ENCODE peak calls at places on chromosomes 12 and 14, in nine cellular contexts. K is CD8-positive, alpha-beta T cell; S is lower lobe of right lung; Z is upper lobe of right lung; Y is heart right ventricle; A is OCI-LY7; E is neural progenitor cell; Q is CD8-positive, alpha-beta memory T cell; N is mesendoderm. O is an unnamed sample. For H3K36me3, the result is how much of the 10 kb centered on the place peaks cover.

GRCh38 chr14:57390806-57391562 is 598 bp downstream of the NAA30 start:
- DNase-seq in Q (peak), Z (peak), Y (peak), K (peak), A (peak), N (peak), S (peak), E (peak), O (peak)

GRCh38 chr12:12715459-12716150 is 1.6 kb upstream of the CDKN1B start:
- DNase-seq in A (peak), E (no peak), Y (peak), K (peak), S (no peak), N (no peak), Q (no peak), Z (no peak), O (no peak)

GRCh38 chr14:63853831-63854293 is 1.1 kb downstream of the SYNE2 start:
- DNase-seq in K (peak), Q (peak), N (peak), S (peak), Y (peak), E (peak), Z (peak), A (peak), O (peak)

GRCh38 chr12:57451233-57451778 is 3.8 kb upstream of the INHBE start:
- DNase-seq in Z (no peak), Q (no peak), N (no peak), A (no peak), K (no peak), E (no peak), S (no peak), Y (no peak), O (no peak)

GRCh38 chr14:52467515-52468266 is 84.6 kb downstream of the TXNDC16 start:
- DNase-seq in E (no peak), N (no peak), S (no peak), Z (no peak), K (no peak), Q (no peak), Y (no peak), A (no peak), O (no peak)

GRCh38 chr12:50784501-50784900 is 20.6 kb downstream of the ATF1 start:
- DNase-seq in E (no peak), S (no peak), N (no peak), Y (no peak), K (no peak), Q (no peak), Z (no peak), A (no peak), O (no peak)

GRCh38 chr14:75373616-75374015 is 54.2 kb upstream of the JDP2 start:
- DNase-seq in K (no peak), A (no peak), S (no peak), Q (no peak), Z (no peak), N (no peak), E (no peak), Y (no peak), O (no peak)

GRCh38 chr12:12810507-12811143 is 2.5 kb upstream of the DDX47 start:
- DNase-seq in N (no peak), Q (no peak), A (no peak), Z (no peak), K (no peak), Y (no peak), S (no peak), E (no peak), O (no peak)

GRCh38 chr12:27779416-27779815 is 617 bp upstream of the KLHL42 start:
- DNase-seq in E (peak), Z (no peak), Y (no peak), A (peak), Q (no peak), K (peak), S (no peak), N (peak), O (peak)

GRCh38 chr14:102319351-102320032 is at the start of gene ZNF839:
- DNase-seq in K (peak), Z (peak), N (peak), Y (peak), S (peak), E (peak), A (peak), Q (peak), O (peak)

GRCh38 chr14:62189698-62190097 is 427.5 kb downstream of the SNAPC1 start:
- DNase-seq in E (no peak), Z (no peak), N (no peak), K (no peak), S (no peak), Y (no peak), A (no peak), Q (no peak), O (no peak)

GRCh38 chr12:83389237-83389996 is 702.7 kb downstream of the TMTC2 start:
- DNase-seq in S (peak), Z (peak), A (no peak), Q (no peak), N (peak), K (no peak), Y (no peak), E (peak), O (no peak)

GRCh38 chr14:73771848-73772705 is 57.9 kb upstream of the PNMA1 start:
- DNase-seq in N (peak), Y (peak), Z (peak), S (peak), A (peak), K (peak), E (peak), Q (peak), O (no peak)

GRCh38 chr12:39912211-39912980 is 193.5 kb downstream of the SLC2A13 start:
- DNase-seq in Z (peak), A (no peak), N (peak), S (peak), Q (no peak), E (no peak), K (no peak), Y (peak), O (no peak)

GRCh38 chr14:75310295-75311059 is 31.8 kb downstream of the FOS start:
- DNase-seq in S (peak), K (no peak), Q (no peak), Z (peak), N (peak), Y (peak), E (peak), A (no peak), O (peak)

GRCh38 chr12:84793558-84794367 is 118.8 kb downstream of the SLC6A15 start:
- DNase-seq in N (no peak), Y (no peak), Z (no peak), A (no peak), K (no peak), S (no peak), Q (no peak), E (no peak), O (no peak)

GRCh38 chr12:49983892-49984291 is 11.1 kb downstream of the AQP6 start:
- DNase-seq in Y (no peak), N (peak), Z (no peak), Q (no peak), S (no peak), K (no peak), A (no peak), E (peak), O (no peak)

GRCh38 chr12:630656-631632 is 32.3 kb downstream of the NINJ2 start:
- DNase-seq in S (peak), Q (peak), Y (peak), K (peak), Z (peak), A (no peak), E (peak), N (peak), O (peak)

GRCh38 chr14:23173796-23174195 is 9.7 kb downstream of the SLC7A8 start:
- DNase-seq in S (no peak), Z (no peak), A (no peak), K (no peak), Y (no peak), N (peak), E (no peak), Q (no peak), O (no peak)

GRCh38 chr12:10632226-10632625 is 18.8 kb upstream of the MAGOHB start:
- DNase-seq in K (no peak), N (peak), S (no peak), Y (no peak), Z (no peak), A (no peak), Q (no peak), E (no peak), O (no peak)

GRCh38 chr12:71872999-71873398 is 33.4 kb downstream of the TBC1D15 start:
- DNase-seq in E (no peak), Z (no peak), K (no peak), N (no peak), Y (no peak), Q (no peak), S (no peak), A (no peak), O (no peak)

GRCh38 chr12:67726868-67727267 is 78.3 kb downstream of the DYRK2 start:
- DNase-seq in S (no peak), K (no peak), Q (no peak), E (no peak), Y (no peak), N (no peak), A (no peak), Z (no peak), O (no peak)

GRCh38 chr12:13288501-13288900 is 92.0 kb downstream of the EMP1 start:
- DNase-seq in A (no peak), Y (no peak), K (no peak), N (no peak), E (no peak), Q (no peak), Z (no peak), S (no peak), O (no peak)

GRCh38 chr14:81269100-81269978 is 48.6 kb upstream of the GTF2A1 start:
- DNase-seq in K (no peak), S (no peak), Z (no peak), E (peak), N (peak), Y (peak), A (peak), Q (no peak), O (no peak)

GRCh38 chr12:97177482-97177881 is 270.4 kb downstream of the NEDD1 start:
- DNase-seq in Q (no peak), Y (no peak), E (no peak), S (no peak), Z (no peak), K (no peak), N (no peak), A (no peak), O (no peak)

GRCh38 chr12:25959069-25959961 is 833 bp downstream of the RASSF8 start:
- DNase-seq in Y (peak), Z (peak), A (no peak), E (peak), K (no peak), N (peak), Q (no peak), S (peak), O (peak)

GRCh38 chr12:111529424-111530368 is 69.4 kb downstream of the ATXN2 start:
- DNase-seq in K (peak), E (peak), N (peak), S (no peak), Z (no peak), Y (peak), A (peak), Q (peak), O (no peak)

GRCh38 chr14:106459971-106460730 is 933.8 kb downstream of the TMEM121 start:
- DNase-seq in Z (no peak), N (no peak), A (peak), E (no peak), S (no peak), Y (no peak), Q (peak), K (peak), O (no peak)

GRCh38 chr14:93073833-93074769 is 41.6 kb downstream of the ITPK1 start:
- DNase-seq in Y (no peak), Q (no peak), N (no peak), S (peak), Z (peak), A (peak), K (no peak), E (no peak), O (peak)

GRCh38 chr12:124650912-124651311 is 83.5 kb upstream of the NCOR2 start:
- DNase-seq in K (no peak), S (no peak), E (no peak), A (no peak), N (no peak), Z (no peak), Q (no peak), Y (peak), O (no peak)

GRCh38 chr14:37384870-37385596 is 187.3 kb downstream of the MIPOL1 start:
- DNase-seq in N (no peak), Z (no peak), E (no peak), A (no peak), K (no peak), Y (no peak), S (no peak), Q (no peak), O (no peak)

GRCh38 chr14:21723431-21724045 is 49.9 kb upstream of the OR4E1 start:
- DNase-seq in Q (peak), K (peak), Z (no peak), E (peak), N (peak), S (no peak), Y (no peak), A (peak), O (no peak)
- H3K27ac ChIP-seq in Q (no peak), K (peak), Z (no peak), E (no peak), N (no peak), S (no peak), Y (no peak), A (no peak), O (no peak)

GRCh38 chr12:21647179-21647578 is 10.5 kb downstream of the LDHB start:
- DNase-seq in N (no peak), Y (no peak), Q (no peak), Z (no peak), A (no peak), S (no peak), K (no peak), E (no peak), O (no peak)

GRCh38 chr12:21650997-21651396 is 6.6 kb downstream of the LDHB start:
- DNase-seq in Q (no peak), Y (no peak), Z (no peak), E (no peak), K (no peak), A (no peak), N (peak), S (no peak), O (no peak)

GRCh38 chr12:21649034-21649433 is 8.6 kb downstream of the LDHB start:
- DNase-seq in K (no peak), A (no peak), Z (no peak), S (no peak), Q (no peak), Y (no peak), N (no peak), E (no peak), O (no peak)

GRCh38 chr12:21651821-21652220 is 5.8 kb downstream of the LDHB start:
- DNase-seq in Q (no peak), S (no peak), E (no peak), N (no peak), Y (no peak), Z (no peak), K (no peak), A (no peak), O (no peak)

GRCh38 chr12:21648378-21648777 is 9.3 kb downstream of the LDHB start:
- DNase-seq in K (no peak), E (no peak), Y (no peak), S (no peak), Z (no peak), Q (no peak), A (no peak), N (no peak), O (no peak)
- H3K36me3 ChIP-seq in K (half or more), E (under half), Y (under half), S (half or more), Z (half or more), Q (half or more), A (half or more), N (under half), O (half or more)

GRCh38 chr12:31204995-31205582 is 120.9 kb downstream of the SINHCAF start:
- DNase-seq in S (no peak), N (no peak), Z (no peak), Y (no peak), E (no peak), Q (no peak), A (peak), K (no peak), O (no peak)
- H3K4me3 ChIP-seq in S (no peak), N (no peak), Z (no peak), Y (no peak), E (no peak), Q (no peak), A (no peak), K (no peak), O (no peak)

GRCh38 chr12:3328081-3328480 is 162.9 kb upstream of the PRMT8 start:
- DNase-seq in S (no peak), K (no peak), E (no peak), Q (no peak), Y (no peak), N (no peak), Z (no peak), A (no peak), O (no peak)
- H3K27ac ChIP-seq in S (no peak), K (no peak), E (no peak), Q (no peak), Y (no peak), N (no peak), Z (no peak), A (no peak), O (no peak)

DNA sequence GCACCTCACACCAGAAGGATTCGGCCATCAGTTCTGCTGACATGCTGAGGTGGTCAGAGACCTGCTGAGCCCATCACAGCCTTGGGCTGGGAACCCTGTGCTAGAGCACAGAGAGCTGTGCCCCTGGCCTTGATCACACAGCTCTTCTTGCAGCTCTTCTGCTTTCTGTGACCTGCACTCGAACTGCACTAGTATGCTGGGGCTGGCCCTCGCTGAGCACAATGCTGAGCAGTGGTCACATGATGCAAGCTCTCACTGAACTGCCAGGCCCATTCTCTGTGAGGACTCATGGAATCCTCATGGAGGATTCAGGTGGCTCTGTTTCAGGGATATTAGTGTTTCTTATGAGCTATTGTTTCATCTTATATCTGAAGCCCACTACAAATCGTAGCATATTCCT is 22.5 kb downstream of the FBXO21 start:
- DNase-seq in A (no peak), K (no peak), N (no peak), Y (no peak), Q (no peak), Z (no peak), E (no peak), S (no peak), O (no peak)
- H3K36me3 ChIP-seq in A (half or more), K (half or more), N (under half), Y (under half), Q (under half), Z (half or more), E (under half), S (half or more), O (half or more)

DNA sequence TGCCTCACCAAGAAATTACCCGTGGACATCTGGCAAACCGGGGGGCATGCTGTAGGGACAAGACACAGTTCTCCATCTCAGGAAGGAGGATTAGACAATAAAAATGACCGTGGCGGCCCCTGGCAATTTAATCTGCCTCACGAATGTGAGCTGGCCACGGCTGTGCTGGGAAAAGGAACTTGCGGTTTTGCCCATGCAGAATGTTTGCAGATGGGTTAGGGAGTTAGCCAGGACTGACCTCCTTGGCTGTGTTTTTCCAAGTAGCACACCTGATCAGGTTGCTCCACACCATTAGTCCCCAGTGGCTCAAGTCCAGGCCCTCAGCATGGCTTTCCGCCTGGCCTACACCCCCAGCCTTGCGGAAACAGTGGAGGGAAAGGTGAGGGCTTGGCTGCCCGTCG is 20.8 kb downstream of the TPCN1 start:
- DNase-seq in Y (no peak), Z (peak), K (no peak), N (no peak), Q (no peak), S (peak), A (no peak), E (no peak), O (no peak)
- H3K4me3 ChIP-seq in Y (no peak), Z (no peak), K (no peak), N (no peak), Q (no peak), S (no peak), A (no peak), E (no peak), O (no peak)

GRCh38 chr12:61915420-61915819 is 344.8 kb upstream of the USP15 start:
- DNase-seq in N (no peak), E (no peak), Q (no peak), Z (no peak), K (no peak), Y (no peak), A (no peak), S (no peak), O (no peak)
- H3K27ac ChIP-seq in N (no peak), E (no peak), Q (no peak), Z (no peak), K (no peak), Y (no peak), A (no peak), S (no peak), O (no peak)